ENCODE peak calls at places on chromosomes 11 and 22, in nine cellular contexts. One of them, this sample, is unnamed.
A peak's percentile ranks its signal among the peaks of the same experiment; 100 is the strongest.

GRCh38 chr22:38267086-38267485 is 5.7 kb downstream of the TMEM184B start:
- DNase-seq in CD8-positive, alpha-beta memory T cell: peak; percentile 58
- DNase-seq in body of pancreas: no peak
- DNase-seq in right lobe of liver: no peak
- DNase-seq in hepatocyte: no peak
- DNase-seq in cardiac muscle cell: peak; percentile 71
- DNase-seq in heart right ventricle: peak; percentile 87
- DNase-seq in fibroblast of lung: no peak
- DNase-seq in GM23248: peak; percentile 73
- DNase-seq in this sample: no peak

GRCh38 chr11:29773656-29774264 is 243.1 kb downstream of the KCNA4 start:
- DNase-seq in body of pancreas: no peak
- DNase-seq in heart right ventricle: peak; percentile 48
- DNase-seq in right lobe of liver: no peak
- DNase-seq in hepatocyte: peak; percentile 29
- DNase-seq in CD8-positive, alpha-beta memory T cell: no peak
- DNase-seq in GM23248: peak; percentile 51
- DNase-seq in cardiac muscle cell: peak; percentile 93
- DNase-seq in fibroblast of lung: no peak
- DNase-seq in this sample: no peak

GRCh38 chr22:43509337-43509736 is 97.5 kb downstream of the MPPED1 start:
- DNase-seq in right lobe of liver: no peak
- DNase-seq in hepatocyte: no peak
- DNase-seq in CD8-positive, alpha-beta memory T cell: no peak
- DNase-seq in fibroblast of lung: no peak
- DNase-seq in body of pancreas: no peak
- DNase-seq in heart right ventricle: no peak
- DNase-seq in cardiac muscle cell: no peak
- DNase-seq in GM23248: no peak
- DNase-seq in this sample: no peak

GRCh38 chr11:13972033-13972910 is 9.7 kb downstream of the SPON1 start:
- DNase-seq in cardiac muscle cell: peak; percentile 71
- DNase-seq in fibroblast of lung: peak; percentile 36
- DNase-seq in right lobe of liver: no peak
- DNase-seq in body of pancreas: peak; percentile 36
- DNase-seq in heart right ventricle: no peak
- DNase-seq in CD8-positive, alpha-beta memory T cell: no peak
- DNase-seq in GM23248: peak; percentile 42
- DNase-seq in hepatocyte: no peak
- DNase-seq in this sample: no peak

GRCh38 chr11:10019906-10020682 is 273.9 kb downstream of the SBF2 start:
- DNase-seq in hepatocyte: peak; percentile 34
- DNase-seq in cardiac muscle cell: no peak
- DNase-seq in GM23248: peak; percentile 5
- DNase-seq in fibroblast of lung: no peak
- DNase-seq in heart right ventricle: peak; percentile 13
- DNase-seq in CD8-positive, alpha-beta memory T cell: no peak
- DNase-seq in right lobe of liver: no peak
- DNase-seq in body of pancreas: peak; percentile 21
- DNase-seq in this sample: no peak

GRCh38 chr11:62539238-62539925 is 7.2 kb downstream of the AHNAK start:
- DNase-seq in hepatocyte: peak; percentile 87
- DNase-seq in CD8-positive, alpha-beta memory T cell: no peak
- DNase-seq in right lobe of liver: peak; percentile 57
- DNase-seq in fibroblast of lung: peak; percentile 91
- DNase-seq in heart right ventricle: peak; percentile 58
- DNase-seq in cardiac muscle cell: peak; percentile 92
- DNase-seq in body of pancreas: peak; percentile 49
- DNase-seq in GM23248: peak; percentile 96
- DNase-seq in this sample: peak; percentile 94

GRCh38 chr11:116276051-116277044 is 496.4 kb downstream of the BUD13 start:
- DNase-seq in cardiac muscle cell: peak; percentile 62
- DNase-seq in right lobe of liver: peak; percentile 72
- DNase-seq in heart right ventricle: peak; percentile 70
- DNase-seq in hepatocyte: peak; percentile 82
- DNase-seq in CD8-positive, alpha-beta memory T cell: peak; percentile 57
- DNase-seq in body of pancreas: peak; percentile 66
- DNase-seq in fibroblast of lung: peak; percentile 27
- DNase-seq in GM23248: peak; percentile 37
- DNase-seq in this sample: peak; percentile 87

GRCh38 chr11:11036185-11037161 is 178.6 kb upstream of the ZBED5 start:
- DNase-seq in CD8-positive, alpha-beta memory T cell: peak; percentile 16
- DNase-seq in heart right ventricle: peak; percentile 57
- DNase-seq in body of pancreas: peak; percentile 80
- DNase-seq in cardiac muscle cell: peak; percentile 76
- DNase-seq in GM23248: peak; percentile 77
- DNase-seq in right lobe of liver: no peak
- DNase-seq in fibroblast of lung: peak; percentile 74
- DNase-seq in hepatocyte: peak; percentile 91
- DNase-seq in this sample: no peak

GRCh38 chr11:92224394-92225205 is at the start of gene FAT3:
- DNase-seq in heart right ventricle: peak; percentile 3
- DNase-seq in right lobe of liver: peak; percentile 25
- DNase-seq in hepatocyte: peak; percentile 77
- DNase-seq in CD8-positive, alpha-beta memory T cell: no peak
- DNase-seq in body of pancreas: peak; percentile 6
- DNase-seq in cardiac muscle cell: peak; percentile 66
- DNase-seq in fibroblast of lung: peak; percentile 70
- DNase-seq in GM23248: peak; percentile 65
- DNase-seq in this sample: peak; percentile 89

GRCh38 chr11:12508151-12508740 is 130.9 kb downstream of the PARVA start:
- DNase-seq in cardiac muscle cell: peak; percentile 90
- DNase-seq in hepatocyte: peak; percentile 44
- DNase-seq in CD8-positive, alpha-beta memory T cell: no peak
- DNase-seq in fibroblast of lung: peak; percentile 78
- DNase-seq in right lobe of liver: no peak
- DNase-seq in body of pancreas: no peak
- DNase-seq in GM23248: peak; percentile 85
- DNase-seq in heart right ventricle: peak; percentile 34
- DNase-seq in this sample: no peak

GRCh38 chr11:64514596-64514995 is 76.4 kb upstream of the SLC22A12 start:
- DNase-seq in body of pancreas: no peak
- DNase-seq in right lobe of liver: no peak
- DNase-seq in fibroblast of lung: no peak
- DNase-seq in heart right ventricle: no peak
- DNase-seq in CD8-positive, alpha-beta memory T cell: no peak
- DNase-seq in cardiac muscle cell: no peak
- DNase-seq in GM23248: no peak
- DNase-seq in hepatocyte: no peak
- DNase-seq in this sample: no peak

GRCh38 chr22:46652081-46652929 is 32.1 kb downstream of the GRAMD4 start:
- DNase-seq in fibroblast of lung: peak; percentile 92
- DNase-seq in body of pancreas: no peak
- DNase-seq in hepatocyte: peak; percentile 67
- DNase-seq in heart right ventricle: peak; percentile 76
- DNase-seq in GM23248: no peak
- DNase-seq in cardiac muscle cell: peak; percentile 59
- DNase-seq in CD8-positive, alpha-beta memory T cell: no peak
- DNase-seq in right lobe of liver: peak; percentile 79
- DNase-seq in this sample: no peak

GRCh38 chr22:35987487-35987886 is 41.1 kb downstream of the RBFOX2 start:
- DNase-seq in fibroblast of lung: peak; percentile 61
- DNase-seq in CD8-positive, alpha-beta memory T cell: no peak
- DNase-seq in cardiac muscle cell: peak; percentile 36
- DNase-seq in GM23248: peak; percentile 81
- DNase-seq in heart right ventricle: no peak
- DNase-seq in body of pancreas: no peak
- DNase-seq in right lobe of liver: no peak
- DNase-seq in hepatocyte: peak; percentile 13
- DNase-seq in this sample: no peak

GRCh38 chr11:118622376-118623290 is 15.2 kb downstream of the PHLDB1 start:
- DNase-seq in fibroblast of lung: peak; percentile 63
- DNase-seq in cardiac muscle cell: peak; percentile 61
- DNase-seq in GM23248: peak; percentile 96
- DNase-seq in CD8-positive, alpha-beta memory T cell: no peak
- DNase-seq in body of pancreas: peak; percentile 39
- DNase-seq in right lobe of liver: no peak
- DNase-seq in heart right ventricle: peak; percentile 67
- DNase-seq in hepatocyte: no peak
- DNase-seq in this sample: peak; percentile 80

GRCh38 chr11:34791725-34792124 is 124.5 kb downstream of the APIP start:
- DNase-seq in heart right ventricle: no peak
- DNase-seq in hepatocyte: no peak
- DNase-seq in cardiac muscle cell: no peak
- DNase-seq in GM23248: no peak
- DNase-seq in fibroblast of lung: no peak
- DNase-seq in body of pancreas: no peak
- DNase-seq in right lobe of liver: no peak
- DNase-seq in CD8-positive, alpha-beta memory T cell: no peak
- DNase-seq in this sample: no peak

GRCh38 chr11:61345954-61346814 is 13.2 kb downstream of the TKFC start:
- DNase-seq in fibroblast of lung: no peak
- DNase-seq in body of pancreas: no peak
- DNase-seq in heart right ventricle: no peak
- DNase-seq in right lobe of liver: no peak
- DNase-seq in CD8-positive, alpha-beta memory T cell: no peak
- DNase-seq in GM23248: no peak
- DNase-seq in cardiac muscle cell: no peak
- DNase-seq in hepatocyte: no peak
- DNase-seq in this sample: no peak

GRCh38 chr11:61369372-61370348 is 7.5 kb downstream of the TMEM138 start:
- DNase-seq in heart right ventricle: peak; percentile 44
- DNase-seq in CD8-positive, alpha-beta memory T cell: no peak
- DNase-seq in cardiac muscle cell: peak; percentile 97
- DNase-seq in right lobe of liver: peak; percentile 79
- DNase-seq in hepatocyte: no peak
- DNase-seq in fibroblast of lung: peak; percentile 93
- DNase-seq in body of pancreas: peak; percentile 75
- DNase-seq in GM23248: peak; percentile 84
- DNase-seq in this sample: peak; percentile 91

GRCh38 chr22:48898524-48899377 is 928.9 kb downstream of the BRD1 start:
- DNase-seq in fibroblast of lung: no peak
- DNase-seq in CD8-positive, alpha-beta memory T cell: no peak
- DNase-seq in hepatocyte: no peak
- DNase-seq in heart right ventricle: no peak
- DNase-seq in body of pancreas: no peak
- DNase-seq in right lobe of liver: no peak
- DNase-seq in GM23248: no peak
- DNase-seq in cardiac muscle cell: no peak
- DNase-seq in this sample: no peak

GRCh38 chr22:49954354-49954753 is 6.2 kb upstream of the PIM3 start:
- DNase-seq in cardiac muscle cell: no peak
- DNase-seq in fibroblast of lung: no peak
- DNase-seq in CD8-positive, alpha-beta memory T cell: no peak
- DNase-seq in hepatocyte: no peak
- DNase-seq in heart right ventricle: no peak
- DNase-seq in body of pancreas: peak; percentile 88
- DNase-seq in GM23248: no peak
- DNase-seq in right lobe of liver: peak; percentile 75
- DNase-seq in this sample: peak; percentile 83

GRCh38 chr11:108967571-108967970 is 302.7 kb downstream of the DDX10 start:
- DNase-seq in fibroblast of lung: peak; percentile 27
- DNase-seq in body of pancreas: no peak
- DNase-seq in heart right ventricle: peak; percentile 66
- DNase-seq in CD8-positive, alpha-beta memory T cell: no peak
- DNase-seq in cardiac muscle cell: no peak
- DNase-seq in GM23248: peak; percentile 71
- DNase-seq in right lobe of liver: no peak
- DNase-seq in hepatocyte: peak; percentile 55
- DNase-seq in this sample: no peak
- H3K4me1 ChIP-seq in fibroblast of lung: peaks cover 8% of the 10 kb centered on the region
- H3K4me1 ChIP-seq in body of pancreas: no peaks in the 10 kb centered on the region
- H3K4me1 ChIP-seq in heart right ventricle: peaks cover 14% of the 10 kb centered on the region
- H3K4me1 ChIP-seq in CD8-positive, alpha-beta memory T cell: no peaks in the 10 kb centered on the region
- H3K4me1 ChIP-seq in cardiac muscle cell: peaks cover 21% of the 10 kb centered on the region
- H3K4me1 ChIP-seq in GM23248: peaks cover 15% of the 10 kb centered on the region
- H3K4me1 ChIP-seq in right lobe of liver: no peaks in the 10 kb centered on the region
- H3K4me1 ChIP-seq in hepatocyte: no peaks in the 10 kb centered on the region
- H3K4me1 ChIP-seq in this sample: no peaks in the 10 kb centered on the region

GRCh38 chr11:88384678-88385015 is 47.1 kb upstream of the CTSC start:
- DNase-seq in GM23248: peak; percentile 19
- DNase-seq in fibroblast of lung: no peak
- DNase-seq in CD8-positive, alpha-beta memory T cell: no peak
- DNase-seq in heart right ventricle: no peak
- DNase-seq in right lobe of liver: no peak
- DNase-seq in hepatocyte: peak; percentile 14
- DNase-seq in cardiac muscle cell: peak; percentile 55
- DNase-seq in body of pancreas: no peak
- DNase-seq in this sample: no peak
- H3K27ac ChIP-seq in GM23248: no peak overlapping the region
- H3K27ac ChIP-seq in fibroblast of lung: no peak overlapping the region
- H3K27ac ChIP-seq in CD8-positive, alpha-beta memory T cell: no peak overlapping the region
- H3K27ac ChIP-seq in heart right ventricle: no peak overlapping the region
- H3K27ac ChIP-seq in right lobe of liver: no peak overlapping the region
- H3K27ac ChIP-seq in hepatocyte: peak overlapping the region; percentile 38
- H3K27ac ChIP-seq in cardiac muscle cell: no peak overlapping the region
- H3K27ac ChIP-seq in body of pancreas: no peak overlapping the region
- H3K27ac ChIP-seq in this sample: no peak overlapping the region

DNA sequence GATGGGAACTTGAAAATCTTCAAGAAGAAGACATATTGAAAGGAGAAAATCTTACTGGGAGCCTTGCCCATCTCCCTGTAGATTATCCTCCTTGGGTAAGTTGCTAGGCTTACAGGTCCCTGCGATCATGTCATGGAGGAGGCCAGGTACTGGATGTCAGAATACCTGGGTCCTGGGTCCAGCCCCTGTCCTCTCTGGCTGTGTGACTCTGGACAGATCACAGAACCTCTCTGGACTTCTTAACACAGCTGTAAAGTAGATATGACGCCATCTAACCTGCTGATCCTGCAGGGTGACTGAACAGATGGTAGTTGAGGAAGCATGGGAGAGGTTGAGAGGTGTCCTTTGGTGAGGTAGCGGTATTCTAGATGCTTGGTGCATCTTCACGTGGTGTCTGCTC is 4.1 kb downstream of the TSKU start:
- DNase-seq in cardiac muscle cell: no peak
- DNase-seq in GM23248: no peak
- DNase-seq in heart right ventricle: no peak
- DNase-seq in hepatocyte: no peak
- DNase-seq in fibroblast of lung: no peak
- DNase-seq in right lobe of liver: peak; percentile 1
- DNase-seq in CD8-positive, alpha-beta memory T cell: no peak
- DNase-seq in body of pancreas: no peak
- DNase-seq in this sample: no peak
- H3K4me1 ChIP-seq in cardiac muscle cell: peaks cover 8% of the 10 kb centered on the region
- H3K4me1 ChIP-seq in GM23248: peaks cover 31% of the 10 kb centered on the region
- H3K4me1 ChIP-seq in heart right ventricle: peaks cover 66% of the 10 kb centered on the region
- H3K4me1 ChIP-seq in hepatocyte: peaks cover 51% of the 10 kb centered on the region
- H3K4me1 ChIP-seq in fibroblast of lung: peaks cover 3% of the 10 kb centered on the region
- H3K4me1 ChIP-seq in right lobe of liver: no peaks in the 10 kb centered on the region
- H3K4me1 ChIP-seq in CD8-positive, alpha-beta memory T cell: no peaks in the 10 kb centered on the region
- H3K4me1 ChIP-seq in body of pancreas: peaks cover 70% of the 10 kb centered on the region
- H3K4me1 ChIP-seq in this sample: peaks cover 28% of the 10 kb centered on the region

DNA sequence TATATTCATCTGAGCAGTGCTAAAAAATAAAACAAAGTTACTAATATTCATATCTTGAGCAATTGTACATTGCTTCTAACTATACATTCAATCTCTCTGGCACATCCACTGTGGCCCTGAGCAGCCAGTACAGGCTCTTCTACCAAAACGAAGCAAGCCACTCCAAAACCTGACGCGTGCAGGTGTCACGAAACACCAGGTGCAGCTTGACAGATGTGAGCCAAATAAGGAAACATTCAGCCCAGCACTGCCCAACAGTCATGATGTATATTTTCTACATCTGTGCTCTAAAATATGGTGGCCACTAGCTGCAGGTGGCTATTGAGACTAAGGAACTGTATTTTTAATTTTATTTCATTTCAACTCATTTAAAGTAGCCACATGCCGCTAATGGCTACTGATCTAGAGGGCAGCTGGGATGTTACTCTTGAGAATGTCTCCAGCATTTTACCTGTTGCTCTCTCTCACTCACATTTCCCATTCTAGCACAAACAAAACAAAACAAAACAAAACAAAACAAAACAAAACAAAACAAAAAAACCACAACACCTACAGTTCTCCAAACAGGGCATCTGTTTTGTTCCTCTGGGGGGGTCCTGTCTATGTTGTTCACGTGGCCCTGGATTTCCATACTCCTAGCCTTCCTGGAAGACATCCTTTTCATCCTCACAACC is 77.7 kb downstream of the LARGE1 start:
- DNase-seq in GM23248: no peak
- DNase-seq in hepatocyte: no peak
- DNase-seq in cardiac muscle cell: no peak
- DNase-seq in CD8-positive, alpha-beta memory T cell: no peak
- DNase-seq in body of pancreas: no peak
- DNase-seq in heart right ventricle: no peak
- DNase-seq in fibroblast of lung: no peak
- DNase-seq in right lobe of liver: no peak
- DNase-seq in this sample: no peak
- H3K27ac ChIP-seq in GM23248: peak overlapping the region; percentile 39
- H3K27ac ChIP-seq in hepatocyte: no peak overlapping the region
- H3K27ac ChIP-seq in cardiac muscle cell: no peak overlapping the region
- H3K27ac ChIP-seq in CD8-positive, alpha-beta memory T cell: no peak overlapping the region
- H3K27ac ChIP-seq in body of pancreas: no peak overlapping the region
- H3K27ac ChIP-seq in heart right ventricle: peak overlapping the region; percentile 60
- H3K27ac ChIP-seq in fibroblast of lung: no peak overlapping the region
- H3K27ac ChIP-seq in right lobe of liver: no peak overlapping the region
- H3K27ac ChIP-seq in this sample: no peak overlapping the region